ENCODE peak calls at places on chromosomes 7 and 10, in ten cellular contexts. L, C, W, A, S, Q, K, X, M and E are unnamed samples.
A peak's percentile ranks its signal among the peaks of the same experiment; 100 is the strongest.

GRCh38 chr7:142873281-142873784 is 12.2 kb downstream of the TRPV6 start:
- DNase-seq in L (no peak), C (no peak), W (peak; percentile 93), A (peak; percentile 21), S (no peak), Q (no peak), K (no peak), X (peak; percentile 16), M (no peak), E (no peak)

GRCh38 chr7:17474724-17475344 is 176.4 kb downstream of the AHR start:
- DNase-seq in L (no peak), C (no peak), W (peak; percentile 9), A (no peak), S (no peak), Q (no peak), K (no peak), X (no peak), M (no peak), E (no peak)

GRCh38 chr7:84187813-84188212 is 6.8 kb downstream of the SEMA3A start:
- DNase-seq in L (peak; percentile 91), C (no peak), W (no peak), A (no peak), S (no peak), Q (no peak), K (no peak), X (peak; percentile 26), M (no peak), E (no peak)

GRCh38 chr10:23191764-23192395 is at the start of gene PTF1A:
- DNase-seq in L (no peak), C (no peak), W (no peak), A (no peak), S (no peak), Q (no peak), K (no peak), X (no peak), M (no peak), E (no peak)

GRCh38 chr10:101894742-101895141 is 51.1 kb upstream of the KCNIP2 start:
- DNase-seq in L (no peak), C (no peak), W (no peak), A (no peak), S (no peak), Q (no peak), K (no peak), X (no peak), M (no peak), E (no peak)

GRCh38 chr7:22582860-22583640 is 83.1 kb upstream of the STEAP1B start:
- DNase-seq in L (peak; percentile 100), C (no peak), W (no peak), A (no peak), S (no peak), Q (no peak), K (no peak), X (peak; percentile 88), M (no peak), E (peak; percentile 53)

GRCh38 chr10:79436066-79436849 is 9.2 kb downstream of the ZCCHC24 start:
- DNase-seq in L (no peak), C (no peak), W (no peak), A (no peak), S (no peak), Q (no peak), K (no peak), X (no peak), M (peak; percentile 70), E (no peak)

GRCh38 chr7:76512941-76513816 is 2.8 kb downstream of the UPK3B start:
- DNase-seq in L (peak; percentile 34), C (no peak), W (peak; percentile 75), A (no peak), S (peak; percentile 40), Q (no peak), K (no peak), X (peak; percentile 19), M (peak; percentile 77), E (no peak)

GRCh38 chr7:7978860-7979259 is 10.3 kb downstream of the GLCCI1 start:
- DNase-seq in L (no peak), C (no peak), W (no peak), A (no peak), S (no peak), Q (no peak), K (no peak), X (no peak), M (no peak), E (no peak)

GRCh38 chr10:45005284-45005683 is 4.6 kb downstream of the ZNF22 start:
- DNase-seq in L (no peak), C (no peak), W (no peak), A (no peak), S (no peak), Q (no peak), K (no peak), X (no peak), M (no peak), E (no peak)

GRCh38 chr7:92557808-92558362 is 29.3 kb downstream of the RBM48 start:
- DNase-seq in L (no peak), C (no peak), W (no peak), A (no peak), S (no peak), Q (no peak), K (no peak), X (no peak), M (no peak), E (no peak)

GRCh38 chr7:39567294-39567693 is 1.1 kb downstream of the YAE1 start:
- DNase-seq in L (no peak), C (no peak), W (no peak), A (no peak), S (no peak), Q (no peak), K (no peak), X (peak; percentile 22), M (no peak), E (no peak)

GRCh38 chr10:118773041-118773440 is 18.3 kb upstream of the CACUL1 start:
- DNase-seq in L (no peak), C (no peak), W (no peak), A (no peak), S (no peak), Q (no peak), K (no peak), X (no peak), M (no peak), E (no peak)

GRCh38 chr10:118776960-118777359 is 22.2 kb upstream of the CACUL1 start:
- DNase-seq in L (no peak), C (no peak), W (no peak), A (no peak), S (no peak), Q (no peak), K (no peak), X (no peak), M (no peak), E (no peak)

GRCh38 chr10:118778727-118779126 is 24.0 kb upstream of the CACUL1 start:
- DNase-seq in L (no peak), C (no peak), W (no peak), A (no peak), S (no peak), Q (no peak), K (no peak), X (no peak), M (no peak), E (no peak)

GRCh38 chr10:118775478-118775877 is 20.7 kb upstream of the CACUL1 start:
- DNase-seq in L (no peak), C (no peak), W (no peak), A (no peak), S (no peak), Q (no peak), K (no peak), X (peak; percentile 22), M (no peak), E (no peak)

DNA sequence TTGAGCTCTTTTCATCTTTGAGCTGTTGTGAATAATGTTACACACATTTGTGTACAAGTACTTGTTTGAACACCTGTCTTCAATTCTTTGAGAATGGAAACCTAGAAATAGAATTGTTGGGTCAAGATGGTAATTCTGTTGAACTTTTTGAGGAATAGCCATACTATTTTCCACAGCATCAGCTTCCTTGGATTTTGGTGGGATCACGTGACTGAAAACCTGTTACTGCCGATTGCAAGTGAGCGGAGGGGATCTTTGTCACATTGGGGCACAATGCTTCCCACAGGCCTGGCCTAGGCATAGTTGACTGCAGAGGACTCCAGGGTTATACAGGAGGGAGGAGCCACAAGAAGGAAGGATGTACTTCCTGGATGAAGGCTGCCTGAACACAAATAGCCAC is 21.3 kb upstream of the CACUL1 start:
- DNase-seq in L (no peak), C (no peak), W (no peak), A (no peak), S (no peak), Q (no peak), K (no peak), X (no peak), M (no peak), E (no peak)
- H3K9me3 ChIP-seq in L (no peaks in the 10 kb centered on the region), C (no peaks in the 10 kb centered on the region), W (peaks cover 2% of the 10 kb centered on the region), A (no peaks in the 10 kb centered on the region), S (peaks cover 2% of the 10 kb centered on the region), Q (no peaks in the 10 kb centered on the region), K (no peaks in the 10 kb centered on the region), X (no peaks in the 10 kb centered on the region), M (peaks cover 19% of the 10 kb centered on the region), E (no peaks in the 10 kb centered on the region)

GRCh38 chr7:110827287-110827855 is 263.6 kb upstream of the LRRN3 start:
- DNase-seq in L (no peak), C (no peak), W (no peak), A (no peak), S (no peak), Q (no peak), K (no peak), X (no peak), M (no peak), E (no peak)
- H3K9me3 ChIP-seq in L (no peaks in the 10 kb centered on the region), C (no peaks in the 10 kb centered on the region), W (no peaks in the 10 kb centered on the region), A (no peaks in the 10 kb centered on the region), S (no peaks in the 10 kb centered on the region), Q (no peaks in the 10 kb centered on the region), K (no peaks in the 10 kb centered on the region), X (no peaks in the 10 kb centered on the region), M (no peaks in the 10 kb centered on the region), E (no peaks in the 10 kb centered on the region)

GRCh38 chr10:10492420-10492819 is 525.3 kb upstream of the CELF2 start:
- DNase-seq in L (no peak), C (no peak), W (no peak), A (no peak), S (no peak), Q (no peak), K (no peak), X (no peak), M (no peak), E (no peak)
- H3K9me3 ChIP-seq in L (no peaks in the 10 kb centered on the region), C (no peaks in the 10 kb centered on the region), W (no peaks in the 10 kb centered on the region), A (no peaks in the 10 kb centered on the region), S (no peaks in the 10 kb centered on the region), Q (no peaks in the 10 kb centered on the region), K (no peaks in the 10 kb centered on the region), X (no peaks in the 10 kb centered on the region), M (no peaks in the 10 kb centered on the region), E (no peaks in the 10 kb centered on the region)

GRCh38 chr7:158188676-158189075 is 398.9 kb downstream of the PTPRN2 start:
- DNase-seq in L (no peak), C (no peak), W (no peak), A (no peak), S (no peak), Q (no peak), K (no peak), X (no peak), M (peak; percentile 51), E (no peak)
- H3K9me3 ChIP-seq in L (no peaks in the 10 kb centered on the region), C (no peaks in the 10 kb centered on the region), W (no peaks in the 10 kb centered on the region), A (peaks cover 2% of the 10 kb centered on the region), S (no peaks in the 10 kb centered on the region), Q (no peaks in the 10 kb centered on the region), K (no peaks in the 10 kb centered on the region), X (no peaks in the 10 kb centered on the region), M (peaks cover 26% of the 10 kb centered on the region), E (no peaks in the 10 kb centered on the region)